ENCODE peak calls at places on chromosomes 13 and 19, in six cellular contexts. One of them, this sample, is unnamed.

GRCh38 chr13:43664700-43665191 is 122.0 kb downstream of the ENOX1 start:
- DNase-seq in WTC11: peak; percentile 28
- DNase-seq in GM12878: no peak
- DNase-seq in GM23338: peak; percentile 21
- DNase-seq in K562: no peak
- DNase-seq in H1: no peak
- DNase-seq in this sample: no peak

GRCh38 chr13:101399365-101399764 is 16.9 kb downstream of the NALCN start:
- DNase-seq in WTC11: no peak
- DNase-seq in GM12878: no peak
- DNase-seq in GM23338: no peak
- DNase-seq in K562: no peak
- DNase-seq in H1: no peak
- DNase-seq in this sample: no peak

GRCh38 chr13:43835701-43836100 is 43.8 kb downstream of the CCDC122 start:
- DNase-seq in WTC11: no peak
- DNase-seq in GM12878: no peak
- DNase-seq in GM23338: no peak
- DNase-seq in K562: no peak
- DNase-seq in H1: no peak
- DNase-seq in this sample: no peak

GRCh38 chr19:1261863-1262686 is 7.1 kb upstream of the CIRBP start:
- DNase-seq in WTC11: no peak
- DNase-seq in GM12878: no peak
- DNase-seq in GM23338: no peak
- DNase-seq in K562: no peak
- DNase-seq in H1: no peak
- DNase-seq in this sample: peak; percentile 48

GRCh38 chr13:66855110-66855509 is 375.0 kb downstream of the PCDH9 start:
- DNase-seq in WTC11: no peak
- DNase-seq in GM12878: no peak
- DNase-seq in GM23338: no peak
- DNase-seq in K562: no peak
- DNase-seq in H1: no peak
- DNase-seq in this sample: no peak

GRCh38 chr19:35124098-35125060 is 8.8 kb downstream of the FXYD3 start:
- DNase-seq in WTC11: peak; percentile 75
- DNase-seq in GM12878: peak; percentile 76
- DNase-seq in GM23338: peak; percentile 64
- DNase-seq in K562: peak; percentile 98
- DNase-seq in H1: no peak
- DNase-seq in this sample: no peak

GRCh38 chr13:80054806-80055205 is 286.1 kb downstream of the SPRY2 start:
- DNase-seq in WTC11: no peak
- DNase-seq in GM12878: no peak
- DNase-seq in GM23338: no peak
- DNase-seq in K562: no peak
- DNase-seq in H1: no peak
- DNase-seq in this sample: no peak

GRCh38 chr19:1018932-1019615 is 1.8 kb downstream of the TMEM259 start:
- DNase-seq in WTC11: no peak
- DNase-seq in GM12878: no peak
- DNase-seq in GM23338: no peak
- DNase-seq in K562: no peak
- DNase-seq in H1: no peak
- DNase-seq in this sample: no peak

GRCh38 chr19:583968-584239 is 5.8 kb upstream of the HCN2 start:
- DNase-seq in WTC11: no peak
- DNase-seq in GM12878: no peak
- DNase-seq in GM23338: peak; percentile 42
- DNase-seq in K562: no peak
- DNase-seq in H1: no peak
- DNase-seq in this sample: no peak

GRCh38 chr13:111346281-111346680 is 25.8 kb downstream of the TEX29 start:
- DNase-seq in WTC11: no peak
- DNase-seq in GM12878: no peak
- DNase-seq in GM23338: no peak
- DNase-seq in K562: no peak
- DNase-seq in H1: no peak
- DNase-seq in this sample: no peak

GRCh38 chr13:102555914-102556553 is 40.8 kb upstream of the TPP2 start:
- DNase-seq in WTC11: no peak
- DNase-seq in GM12878: no peak
- DNase-seq in GM23338: peak; percentile 74
- DNase-seq in K562: peak; percentile 8
- DNase-seq in H1: no peak
- DNase-seq in this sample: peak; percentile 18

GRCh38 chr13:32390484-32390883 is 37.4 kb downstream of the N4BP2L1 start:
- DNase-seq in WTC11: no peak
- DNase-seq in GM12878: no peak
- DNase-seq in GM23338: no peak
- DNase-seq in K562: no peak
- DNase-seq in H1: no peak
- DNase-seq in this sample: no peak

GRCh38 chr19:41821003-41821735 is 23.3 kb downstream of the LYPD4 start:
- DNase-seq in WTC11: peak; percentile 66
- DNase-seq in GM12878: peak; percentile 12
- DNase-seq in GM23338: peak; percentile 90
- DNase-seq in K562: peak; percentile 64
- DNase-seq in H1: peak; percentile 27
- DNase-seq in this sample: peak; percentile 41
- TF ChIP-seq CREB1 in WTC11: no peak
- TF ChIP-seq CREB1 in GM12878: no peak
- TF ChIP-seq CREB1 in GM23338: no peak
- TF ChIP-seq CREB1 in K562: no peak
- TF ChIP-seq CREB1 in H1: no peak
- TF ChIP-seq CREB1 in this sample: no peak

DNA sequence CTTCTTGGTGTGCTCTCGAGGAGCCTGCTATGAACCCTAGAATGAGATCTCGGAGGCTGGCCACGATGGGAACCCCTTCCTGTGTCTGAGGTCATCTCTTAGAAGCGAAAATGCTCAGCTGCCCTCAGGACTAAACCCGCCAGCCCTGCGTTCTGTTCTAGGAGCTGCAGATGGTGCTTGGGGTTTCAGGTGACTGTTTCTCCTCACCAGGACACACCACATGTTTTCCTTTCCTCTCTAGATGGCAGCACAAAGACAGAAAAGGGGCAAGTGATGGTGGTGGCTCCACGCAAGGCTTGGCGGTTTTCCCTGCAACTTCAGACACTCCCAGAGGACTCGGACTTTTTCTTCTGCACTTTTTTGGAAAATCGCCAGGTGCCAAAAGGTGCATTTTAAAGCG is 60.1 kb downstream of the RNASEH2B start:
- DNase-seq in WTC11: peak; percentile 49
- DNase-seq in GM12878: no peak
- DNase-seq in GM23338: peak; percentile 77
- DNase-seq in K562: no peak
- DNase-seq in H1: no peak
- DNase-seq in this sample: peak; percentile 11
- TF ChIP-seq CREB1 in WTC11: no peak
- TF ChIP-seq CREB1 in GM12878: no peak
- TF ChIP-seq CREB1 in GM23338: no peak
- TF ChIP-seq CREB1 in K562: no peak
- TF ChIP-seq CREB1 in H1: no peak
- TF ChIP-seq CREB1 in this sample: no peak

GRCh38 chr13:38980628-38981078 is 10.0 kb downstream of the STOML3 start:
- DNase-seq in WTC11: no peak
- DNase-seq in GM12878: no peak
- DNase-seq in GM23338: no peak
- DNase-seq in K562: no peak
- DNase-seq in H1: no peak
- DNase-seq in this sample: no peak
- TF ChIP-seq CREB1 in WTC11: no peak
- TF ChIP-seq CREB1 in GM12878: no peak
- TF ChIP-seq CREB1 in GM23338: no peak
- TF ChIP-seq CREB1 in K562: no peak
- TF ChIP-seq CREB1 in H1: no peak
- TF ChIP-seq CREB1 in this sample: no peak

DNA sequence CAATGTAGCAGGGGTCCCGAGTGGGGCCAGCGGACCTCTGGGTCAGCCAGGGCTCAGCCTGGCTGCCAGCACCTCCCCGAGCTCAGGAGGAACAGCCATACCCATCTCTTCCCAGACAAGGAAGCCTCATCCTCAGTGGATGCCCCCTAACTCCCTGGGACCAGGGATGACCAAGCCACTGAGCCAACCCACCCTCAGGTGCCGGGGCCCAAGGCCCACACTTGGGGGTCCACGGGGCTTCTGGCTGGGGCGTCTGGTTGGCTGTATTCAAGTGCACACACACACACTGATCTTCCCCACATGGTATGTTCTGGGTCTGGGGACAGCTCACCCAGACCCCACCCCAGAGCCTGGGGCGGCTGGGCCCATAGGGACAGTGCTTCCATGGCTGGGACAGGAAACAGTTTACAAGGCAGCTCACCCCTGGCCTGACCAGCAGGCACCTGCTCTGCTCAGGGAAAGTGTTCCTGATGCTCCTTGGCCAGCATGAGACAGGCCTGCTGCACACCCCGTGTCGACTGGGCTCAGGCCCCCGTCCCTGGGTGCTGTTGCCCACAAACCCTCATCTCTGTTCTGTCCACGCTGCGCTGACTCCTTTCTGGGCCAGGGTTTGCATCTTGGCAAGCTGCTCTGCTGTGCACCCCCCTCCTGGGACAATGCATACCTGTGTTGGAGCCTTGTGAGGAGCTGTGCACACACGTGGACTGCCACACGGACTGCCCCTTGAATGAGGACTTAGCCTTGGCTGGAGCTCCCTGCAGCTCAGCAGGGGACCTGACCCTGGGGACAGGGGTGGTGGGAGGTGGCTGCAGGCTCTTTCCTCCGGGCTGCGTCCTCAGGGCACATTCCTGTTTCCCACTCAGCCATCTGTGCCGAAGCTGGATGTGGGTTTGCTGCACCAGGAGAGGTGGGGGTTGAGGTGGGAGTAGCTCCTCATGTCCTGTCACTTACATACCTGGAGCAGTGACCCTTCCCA is 7.9 kb downstream of the RAB11B start:
- DNase-seq in WTC11: no peak
- DNase-seq in GM12878: no peak
- DNase-seq in GM23338: no peak
- DNase-seq in K562: no peak
- DNase-seq in H1: no peak
- DNase-seq in this sample: no peak
- TF ChIP-seq CREB1 in WTC11: no peak
- TF ChIP-seq CREB1 in GM12878: no peak
- TF ChIP-seq CREB1 in GM23338: no peak
- TF ChIP-seq CREB1 in K562: no peak
- TF ChIP-seq CREB1 in H1: no peak
- TF ChIP-seq CREB1 in this sample: no peak

DNA sequence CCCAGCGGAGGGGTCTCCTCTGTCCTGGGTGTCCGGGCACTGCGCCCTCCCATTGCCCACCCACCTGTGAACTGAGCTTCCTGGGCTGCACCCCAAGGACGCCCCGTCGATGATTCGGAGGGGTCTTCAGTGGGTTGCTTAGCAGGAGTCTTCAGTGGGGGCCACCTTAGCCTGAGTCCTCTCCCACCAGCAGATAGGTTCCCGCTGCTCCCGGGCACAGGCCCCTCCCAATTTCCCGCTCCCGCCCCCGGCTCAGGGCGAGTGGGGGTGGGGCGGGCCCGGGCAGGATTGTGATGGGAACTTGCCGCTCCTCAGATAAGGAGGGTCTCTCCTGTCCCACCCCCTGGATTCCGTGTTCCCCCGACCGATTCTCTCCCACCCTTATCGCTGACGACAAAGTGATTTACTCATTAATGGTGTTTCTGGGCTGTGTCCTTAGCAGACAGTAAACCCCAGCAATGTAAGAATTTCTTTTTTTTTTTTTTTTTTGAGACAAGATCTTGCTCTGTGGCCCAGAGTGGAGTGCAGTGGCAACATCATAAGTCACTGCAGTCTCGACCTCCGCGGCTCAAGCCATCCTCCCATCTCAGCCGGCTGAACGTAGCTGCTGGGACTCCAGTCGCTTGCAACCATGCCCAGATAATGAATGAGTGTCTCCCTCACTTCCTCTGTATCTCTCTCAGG is 655 bp upstream of the S1PR5 start:
- DNase-seq in WTC11: peak; percentile 65
- DNase-seq in GM12878: no peak
- DNase-seq in GM23338: peak; percentile 57
- DNase-seq in K562: peak; percentile 88
- DNase-seq in H1: no peak
- DNase-seq in this sample: no peak
- TF ChIP-seq CREB1 in WTC11: no peak
- TF ChIP-seq CREB1 in GM12878: no peak
- TF ChIP-seq CREB1 in GM23338: no peak
- TF ChIP-seq CREB1 in K562: no peak
- TF ChIP-seq CREB1 in H1: no peak
- TF ChIP-seq CREB1 in this sample: no peak

GRCh38 chr19:16714702-16715294 is 4.8 kb upstream of the NWD1 start:
- DNase-seq in WTC11: peak; percentile 81
- DNase-seq in GM12878: peak; percentile 20
- DNase-seq in GM23338: peak; percentile 76
- DNase-seq in K562: peak; percentile 78
- DNase-seq in H1: peak; percentile 50
- DNase-seq in this sample: peak; percentile 24
- TF ChIP-seq CREB1 in WTC11: no peak
- TF ChIP-seq CREB1 in GM12878: no peak
- TF ChIP-seq CREB1 in GM23338: no peak
- TF ChIP-seq CREB1 in K562: no peak
- TF ChIP-seq CREB1 in H1: no peak
- TF ChIP-seq CREB1 in this sample: no peak

GRCh38 chr19:49104229-49104864 is 9.8 kb upstream of the LIN7B start:
- DNase-seq in WTC11: no peak
- DNase-seq in GM12878: no peak
- DNase-seq in GM23338: no peak
- DNase-seq in K562: peak; percentile 35
- DNase-seq in H1: no peak
- DNase-seq in this sample: no peak
- TF ChIP-seq CREB1 in WTC11: no peak
- TF ChIP-seq CREB1 in GM12878: no peak
- TF ChIP-seq CREB1 in GM23338: no peak
- TF ChIP-seq CREB1 in K562: no peak
- TF ChIP-seq CREB1 in H1: no peak
- TF ChIP-seq CREB1 in this sample: no peak

This sample was measured in HepG2.